ENCODE peak calls at places on chromosomes 13 and 19, in ten cellular contexts. C, R, X, F, N, V, U, P, Y and L are unnamed samples.

GRCh38 chr19:50431343-50432220 is 1.1 kb upstream of the MYBPC2 start:
- DNase-seq in F (peak; percentile 65), V (peak; percentile 11), X (peak; percentile 53), U (peak; percentile 79), C (peak; percentile 84), N (peak; percentile 56), Y (peak; percentile 70), P (peak; percentile 25), R (peak; percentile 84), L (peak; percentile 50)

GRCh38 chr19:54523403-54523802 is 20.8 kb downstream of the LAIR2 start:
- DNase-seq in R (no peak), X (peak; percentile 82), C (no peak), N (no peak), U (no peak), Y (no peak), P (peak; percentile 4), V (no peak), F (no peak), L (no peak)

GRCh38 chr19:34332027-34332786 is 32.8 kb upstream of the GPI start:
- DNase-seq in C (no peak), F (no peak), N (no peak), U (no peak), P (no peak), X (peak; percentile 61), V (no peak), Y (no peak), R (no peak), L (no peak)

GRCh38 chr13:94309997-94310842 is 169.3 kb downstream of the DCT start:
- DNase-seq in U (no peak), V (peak; percentile 68), Y (no peak), C (no peak), X (peak; percentile 89), P (peak; percentile 88), F (no peak), N (no peak), R (no peak), L (no peak)

GRCh38 chr13:31797154-31797775 is 57.9 kb downstream of the RXFP2 start:
- DNase-seq in C (no peak), Y (no peak), R (no peak), X (peak; percentile 71), U (no peak), P (peak; percentile 65), N (no peak), V (peak; percentile 2), F (no peak), L (no peak)

GRCh38 chr13:31674056-31674455 is 65.3 kb upstream of the RXFP2 start:
- DNase-seq in V (no peak), C (no peak), Y (no peak), P (peak; percentile 77), U (no peak), X (no peak), N (no peak), F (no peak), R (no peak), L (no peak)

GRCh38 chr19:54154603-54155345 is 4.7 kb downstream of the LENG1 start:
- DNase-seq in Y (no peak), U (no peak), N (no peak), R (no peak), V (no peak), C (no peak), F (no peak), X (no peak), P (peak; percentile 66), L (no peak)

GRCh38 chr19:17450264-17451075 is 2.0 kb upstream of the TMEM221 start:
- DNase-seq in X (peak; percentile 47), P (no peak), V (no peak), F (no peak), U (no peak), C (no peak), R (no peak), Y (no peak), N (no peak), L (no peak)

GRCh38 chr19:12668346-12668745 is 1.7 kb downstream of the WDR83 start:
- DNase-seq in N (no peak), P (no peak), F (no peak), U (no peak), V (no peak), X (no peak), Y (no peak), C (no peak), R (no peak), L (no peak)

GRCh38 chr19:18051887-18052286 is 34.8 kb downstream of the IL12RB1 start:
- DNase-seq in C (no peak), X (no peak), P (no peak), N (no peak), U (no peak), R (no peak), F (peak; percentile 39), Y (no peak), V (no peak), L (no peak)

GRCh38 chr13:94641432-94641941 is 39.8 kb downstream of the GPR180 start:
- DNase-seq in R (no peak), P (peak; percentile 85), C (no peak), Y (no peak), U (no peak), V (peak; percentile 67), N (no peak), X (peak; percentile 48), F (no peak), L (no peak)